ENCODE peak calls at places on chromosomes 13 and 19, in five cellular contexts. A is mucosa of descending colon, K is cardiac muscle cell, L is PC-9, E is heart left ventricle. D is an unnamed sample.

GRCh38 chr19:38429055-38429810 is 3.2 kb upstream of the RASGRP4 start:
- DNase-seq in A (no peak), K (no peak), L (no peak), E (no peak), D (no peak)

GRCh38 chr13:46831588-46832194 is 34.7 kb upstream of the ESD start:
- DNase-seq in A (no peak), K (peak), L (peak), E (no peak), D (peak)

GRCh38 chr19:54388001-54388802 is 23.5 kb upstream of the LAIR1 start:
- DNase-seq in A (peak), K (no peak), L (no peak), E (no peak), D (no peak)

GRCh38 chr19:53466726-53467125 is 807 bp upstream of the ZNF813 start:
- DNase-seq in A (no peak), K (no peak), L (no peak), E (no peak), D (no peak)

GRCh38 chr19:55118401-55118991 is 1.1 kb upstream of the PPP1R12C start:
- DNase-seq in A (peak), K (peak), L (peak), E (no peak), D (peak)

GRCh38 chr19:46426035-46426505 is 2.7 kb downstream of the PNMA8C start:
- DNase-seq in A (no peak), K (peak), L (no peak), E (no peak), D (no peak)

GRCh38 chr19:9836021-9836420 is 903 bp downstream of the PIN1 start:
- DNase-seq in A (no peak), K (peak), L (no peak), E (no peak), D (no peak)

GRCh38 chr19:42396248-42396541 is 6.1 kb upstream of the CNFN start:
- DNase-seq in A (no peak), K (peak), L (no peak), E (no peak), D (no peak)

GRCh38 chr13:99948411-99948810 is 23.2 kb downstream of the ZIC5 start:
- DNase-seq in A (no peak), K (no peak), L (no peak), E (no peak), D (no peak)

GRCh38 chr19:51607920-51608562 is 22.2 kb downstream of the SIGLEC5 start:
- DNase-seq in A (peak), K (peak), L (peak), E (peak), D (peak)

GRCh38 chr19:3234800-3235199 is 10.3 kb downstream of the CELF5 start:
- DNase-seq in A (no peak), K (no peak), L (no peak), E (no peak), D (no peak)

GRCh38 chr13:100349594-100349993 is 239.0 kb downstream of the GGACT start:
- DNase-seq in A (no peak), K (no peak), L (no peak), E (no peak), D (no peak)

GRCh38 chr13:99155821-99156220 is 44.8 kb upstream of the UBAC2 start:
- DNase-seq in A (no peak), K (no peak), L (no peak), E (no peak), D (no peak)

GRCh38 chr13:98591721-98592352 is 14.9 kb upstream of the STK24 start:
- DNase-seq in A (no peak), K (no peak), L (no peak), E (no peak), D (no peak)

GRCh38 chr19:39550197-39550596 is 10.2 kb upstream of the EID2 start:
- DNase-seq in A (no peak), K (no peak), L (no peak), E (no peak), D (no peak)

GRCh38 chr19:30450101-30450500 is 77.9 kb downstream of the ZNF536 start:
- DNase-seq in A (peak), K (peak), L (no peak), E (no peak), D (no peak)

GRCh38 chr19:33413426-33413725 is 39.9 kb downstream of the CEBPG start:
- DNase-seq in A (no peak), K (no peak), L (no peak), E (peak), D (no peak)

GRCh38 chr19:1004803-1005664 is 4.8 kb downstream of the GRIN3B start:
- DNase-seq in A (no peak), K (no peak), L (no peak), E (peak), D (no peak)

GRCh38 chr19:9565900-9566705 is 18.2 kb downstream of the ZNF121 start:
- DNase-seq in A (no peak), K (peak), L (no peak), E (no peak), D (no peak)

GRCh38 chr13:63305641-63306133 is 1890.0 kb upstream of the PCDH20 start:
- DNase-seq in A (no peak), K (no peak), L (no peak), E (no peak), D (no peak)

GRCh38 chr13:63408227-63409202 is 1992.9 kb upstream of the PCDH20 start:
- DNase-seq in A (no peak), K (peak), L (no peak), E (no peak), D (no peak)

GRCh38 chr13:98443329-98443728 is 133.6 kb downstream of the STK24 start:
- DNase-seq in A (no peak), K (peak), L (no peak), E (no peak), D (no peak)

GRCh38 chr13:32408999-32409313 is 19.0 kb downstream of the N4BP2L1 start:
- DNase-seq in A (no peak), K (no peak), L (no peak), E (no peak), D (no peak)

GRCh38 chr19:58429745-58430144 is 10.2 kb downstream of the ZNF132 start:
- DNase-seq in A (no peak), K (no peak), L (no peak), E (no peak), D (no peak)

GRCh38 chr19:18493440-18494266 is 28.2 kb downstream of the ELL start:
- DNase-seq in A (no peak), K (no peak), L (no peak), E (no peak), D (no peak)
- TF ChIP-seq CTCF in A (no peak), K (no peak), L (no peak), E (no peak), D (no peak)

GRCh38 chr19:2170219-2170618 is 6.5 kb downstream of the DOT1L start:
- DNase-seq in A (no peak), K (no peak), L (no peak), E (no peak), D (no peak)

GRCh38 chr19:2170987-2171348 is 7.2 kb downstream of the DOT1L start:
- DNase-seq in A (no peak), K (no peak), L (no peak), E (no peak), D (no peak)

GRCh38 chr19:2167896-2168618 is 4.3 kb downstream of the DOT1L start:
- DNase-seq in A (peak), K (peak), L (no peak), E (peak), D (no peak)

GRCh38 chr19:2166741-2167738 is 3.3 kb downstream of the DOT1L start:
- DNase-seq in A (peak), K (peak), L (peak), E (peak), D (no peak)

DNA sequence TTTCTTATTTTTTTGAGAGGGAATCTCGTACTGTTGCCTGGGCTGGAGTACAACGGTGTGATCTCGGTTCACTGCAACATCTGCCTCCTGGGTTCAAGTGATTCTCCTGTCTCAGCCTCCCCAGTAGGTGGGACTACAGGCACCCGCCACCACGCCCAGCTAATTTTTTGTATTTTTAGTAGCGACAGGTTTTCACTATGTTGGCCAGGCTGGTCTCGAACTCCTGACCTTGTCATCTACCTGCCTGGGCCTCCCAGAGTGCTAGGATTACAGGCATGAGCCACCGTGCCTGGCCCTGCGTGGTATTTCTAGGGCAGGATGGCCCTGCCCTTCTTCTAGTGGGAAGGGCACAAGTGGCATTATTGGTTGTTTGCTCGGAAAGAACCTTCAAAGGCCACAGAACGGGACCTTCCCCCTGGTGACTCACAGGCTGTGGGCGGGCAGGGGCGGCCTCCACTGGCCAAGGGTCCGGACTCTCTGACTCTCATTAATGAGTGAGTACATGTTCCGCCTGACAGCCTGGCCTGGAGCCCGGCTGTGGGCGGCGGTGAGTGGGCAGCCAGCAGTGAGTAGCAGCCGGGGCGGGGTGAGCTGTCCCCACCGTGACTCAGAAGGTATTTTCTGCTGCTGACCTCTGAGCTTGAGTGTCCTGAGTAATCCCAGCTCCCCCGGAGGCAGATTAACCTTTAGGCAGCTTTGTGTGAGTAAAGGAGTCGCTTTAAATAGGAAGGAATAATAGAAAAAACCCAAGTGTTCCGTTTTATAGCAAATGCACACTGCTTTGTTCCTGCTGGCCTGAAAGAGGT is 5.1 kb downstream of the DOT1L start:
- DNase-seq in A (peak), K (peak), L (peak), E (peak), D (peak)
- TF ChIP-seq CTCF in A (no peak), K (no peak), L (no peak), E (no peak), D (no peak)

DNA sequence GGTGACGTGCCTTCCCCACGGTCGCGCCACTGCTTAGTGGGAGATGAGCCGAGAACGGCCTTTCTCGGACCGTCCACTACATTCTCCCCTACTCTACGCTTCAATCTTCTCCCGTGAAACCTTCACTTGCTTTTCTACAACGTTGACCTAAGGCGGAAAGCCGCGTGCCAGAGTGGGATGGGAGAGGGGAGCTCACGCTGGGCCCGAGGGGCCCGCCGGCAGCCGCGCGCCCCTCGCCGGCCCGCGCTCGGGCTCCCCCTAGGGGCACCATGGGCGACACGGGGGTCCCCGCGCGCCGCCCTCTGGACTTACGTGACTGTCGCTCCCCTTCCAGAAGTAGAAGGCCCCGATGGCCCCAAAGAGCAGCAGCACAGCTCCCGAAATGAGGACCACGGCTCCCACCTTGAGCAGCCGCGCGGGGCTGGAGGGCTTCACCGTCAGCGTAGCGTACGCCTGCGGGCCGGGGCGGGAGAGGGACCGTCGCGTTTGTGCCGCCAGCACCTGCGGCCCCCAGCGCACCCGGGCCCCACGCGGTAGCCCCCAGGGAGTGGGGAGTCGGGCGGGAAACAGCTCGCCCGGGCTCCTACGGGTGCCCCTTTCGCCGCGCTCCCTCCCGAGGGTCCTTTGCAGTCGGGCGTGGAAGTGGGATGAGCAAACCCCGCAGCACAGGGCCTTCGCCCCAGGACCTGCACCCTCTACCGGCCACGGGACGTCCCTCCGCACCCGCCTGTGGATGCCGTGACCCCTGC is 727 bp downstream of the CNMD start:
- DNase-seq in A (no peak), K (peak), L (no peak), E (peak), D (peak)
- TF ChIP-seq CTCF in A (no peak), K (peak), L (no peak), E (peak), D (peak)

GRCh38 chr13:40814803-40815202 is 25.4 kb downstream of the SLC25A15 start:
- DNase-seq in A (no peak), K (no peak), L (no peak), E (no peak), D (no peak)

GRCh38 chr13:40809471-40809870 is 20.1 kb downstream of the SLC25A15 start:
- DNase-seq in A (no peak), K (no peak), L (no peak), E (no peak), D (no peak)

GRCh38 chr13:40812102-40812501 is 22.7 kb downstream of the SLC25A15 start:
- DNase-seq in A (no peak), K (no peak), L (no peak), E (no peak), D (no peak)

GRCh38 chr13:40812724-40813445 is 23.5 kb downstream of the SLC25A15 start:
- DNase-seq in A (no peak), K (peak), L (no peak), E (no peak), D (no peak)

GRCh38 chr13:40813662-40814454 is 24.4 kb downstream of the SLC25A15 start:
- DNase-seq in A (peak), K (peak), L (no peak), E (no peak), D (no peak)
- TF ChIP-seq CTCF in A (no peak), K (peak), L (peak), E (peak), D (peak)

GRCh38 chr19:12786149-12786870 is 5.0 kb upstream of the JUNB start:
- DNase-seq in A (peak), K (no peak), L (peak), E (peak), D (no peak)

GRCh38 chr19:12785431-12786011 is 5.8 kb upstream of the JUNB start:
- DNase-seq in A (peak), K (no peak), L (no peak), E (no peak), D (no peak)

GRCh38 chr19:12784394-12784870 is 6.9 kb upstream of the JUNB start:
- DNase-seq in A (no peak), K (no peak), L (no peak), E (no peak), D (no peak)

GRCh38 chr19:12783849-12784393 is 7.4 kb upstream of the JUNB start:
- DNase-seq in A (peak), K (no peak), L (peak), E (peak), D (no peak)

DNA sequence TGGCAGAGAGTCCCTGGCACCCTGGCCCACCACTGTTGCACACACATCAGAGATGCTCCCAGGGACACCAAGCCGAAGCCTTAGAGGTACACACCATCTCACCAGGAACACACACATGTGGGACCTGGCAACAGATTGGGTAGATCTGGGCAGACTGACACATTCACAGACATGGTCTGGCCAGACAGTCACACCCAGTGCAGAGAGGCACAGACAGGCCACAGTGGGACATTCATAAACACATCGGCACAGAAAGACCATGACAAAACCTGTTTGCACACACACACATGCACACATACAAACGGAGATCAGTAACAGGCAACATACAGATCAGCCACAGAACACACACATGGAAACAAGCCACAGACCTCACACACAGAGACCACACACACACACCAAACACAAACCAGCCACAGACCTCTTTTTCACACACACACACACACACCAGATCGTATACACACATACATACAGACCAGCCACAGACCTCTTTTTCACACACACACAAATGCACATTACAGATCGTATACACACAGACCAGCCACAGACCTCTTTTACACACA is 6.3 kb upstream of the JUNB start:
- DNase-seq in A (no peak), K (peak), L (no peak), E (no peak), D (no peak)
- TF ChIP-seq CTCF in A (no peak), K (no peak), L (no peak), E (no peak), D (no peak)

GRCh38 chr19:15021286-15022007 is 27.8 kb upstream of the CASP14 start:
- DNase-seq in A (no peak), K (no peak), L (no peak), E (no peak), D (no peak)

GRCh38 chr19:15028490-15028889 is 20.8 kb upstream of the CASP14 start:
- DNase-seq in A (no peak), K (no peak), L (no peak), E (no peak), D (no peak)

GRCh38 chr19:15022752-15023151 is 26.5 kb upstream of the CASP14 start:
- DNase-seq in A (no peak), K (no peak), L (no peak), E (no peak), D (no peak)

GRCh38 chr19:15025237-15025636 is 24.0 kb upstream of the CASP14 start:
- DNase-seq in A (no peak), K (peak), L (no peak), E (no peak), D (no peak)
- TF ChIP-seq CTCF in A (no peak), K (no peak), L (peak), E (peak), D (no peak)

DNA sequence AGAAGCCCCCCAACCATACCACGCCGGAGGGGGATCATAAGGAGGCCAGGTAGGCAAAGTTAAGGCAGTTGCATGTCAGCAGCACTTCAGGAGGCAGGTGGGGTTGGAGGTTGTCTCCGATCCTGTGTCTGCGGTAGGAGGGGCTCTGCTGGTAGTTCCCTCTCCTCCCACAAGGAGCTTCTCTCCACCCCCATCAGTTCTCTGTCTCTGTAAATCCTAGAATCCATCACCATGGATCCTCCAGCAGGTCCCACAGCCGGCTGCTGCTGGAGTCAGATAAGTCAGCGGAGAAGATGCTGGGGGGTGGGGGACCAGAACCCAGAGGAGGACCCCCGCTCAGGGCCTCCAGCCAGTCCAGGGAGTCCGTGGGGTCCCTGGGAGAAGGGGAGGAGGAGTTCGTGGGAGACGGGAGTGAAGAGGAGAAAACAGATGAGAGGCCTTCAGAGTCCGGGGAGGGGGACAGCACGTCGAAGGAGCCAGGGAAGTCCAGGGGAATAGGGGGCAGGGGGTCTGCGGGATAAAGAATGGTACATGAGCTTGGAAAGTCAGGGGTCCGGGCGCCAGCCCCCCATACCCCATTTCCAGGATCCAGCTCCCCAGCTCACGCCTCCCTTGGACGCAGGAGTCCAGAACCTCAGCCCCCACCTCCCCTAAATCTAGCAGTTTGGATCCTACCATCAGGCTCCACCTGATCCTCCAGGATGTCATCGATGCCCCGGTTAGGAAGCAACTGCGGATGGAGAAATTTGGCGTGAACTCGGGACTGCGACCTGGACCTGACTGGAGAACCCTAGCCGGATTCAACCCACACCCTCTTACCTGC is 6.3 kb downstream of the MAMSTR start:
- DNase-seq in A (peak), K (no peak), L (peak), E (no peak), D (no peak)
- TF ChIP-seq CTCF in A (no peak), K (peak), L (peak), E (no peak), D (peak)

D was measured in progenitor cell of endocrine pancreas.